ENCODE peak calls at places on chromosome 13, in ten cellular contexts. D is adrenal gland; S is uterus; Q is aorta; M is stimulated activated CD4-positive, alpha-beta T cell treated with anti-CD3 and anti-CD28 coated beads, Interleukin-1b, Interleukin-23, amount 100 ng/mL, for 24 hours; K is type B pancreatic cell; V is stomach; X is HS-27A; J is cardiac septum; C is progenitor cell of endocrine pancreas. E is an unnamed sample.

GRCh38 chr13:113460599-113460998 is 7.3 kb upstream of the ADPRHL1 start:
- DNase-seq in Q (no peak), C (no peak), D (no peak), X (no peak), V (no peak), J (no peak), M (no peak), S (no peak), K (no peak), E (no peak)

GRCh38 chr13:76833465-76833864 is 52.7 kb downstream of the KCTD12 start:
- DNase-seq in M (no peak), K (no peak), C (no peak), X (no peak), J (no peak), V (no peak), Q (no peak), S (no peak), D (no peak), E (peak)

GRCh38 chr13:110283661-110284516 is 23.1 kb downstream of the COL4A1 start:
- DNase-seq in Q (no peak), X (no peak), M (no peak), D (peak), S (no peak), V (no peak), C (no peak), K (no peak), J (no peak), E (no peak)

GRCh38 chr13:93736111-93736510 is 509.5 kb downstream of the GPC6 start:
- DNase-seq in K (no peak), Q (no peak), X (no peak), C (no peak), M (no peak), D (no peak), J (no peak), V (no peak), S (no peak), E (no peak)

GRCh38 chr13:43908156-43909126 is 28.7 kb downstream of the LACC1 start:
- DNase-seq in X (peak), V (no peak), Q (no peak), M (no peak), J (no peak), S (no peak), K (no peak), C (no peak), D (no peak), E (peak)

GRCh38 chr13:38879278-38879677 is 111.4 kb downstream of the STOML3 start:
- DNase-seq in D (no peak), M (no peak), S (no peak), C (no peak), K (no peak), V (no peak), J (no peak), Q (no peak), X (no peak), E (no peak)

GRCh38 chr13:20332361-20333096 is 100.4 kb upstream of the GJB6 start:
- DNase-seq in X (no peak), Q (no peak), D (no peak), C (no peak), V (no peak), S (no peak), M (no peak), J (no peak), K (no peak), E (no peak)

GRCh38 chr13:113744197-113745000 is 14.6 kb upstream of the TMEM255B start:
- DNase-seq in V (no peak), Q (peak), J (no peak), X (no peak), S (no peak), K (no peak), C (no peak), M (no peak), D (no peak), E (no peak)

GRCh38 chr13:94607056-94607455 is 5.4 kb downstream of the GPR180 start:
- DNase-seq in V (no peak), J (no peak), M (no peak), Q (no peak), X (no peak), C (no peak), D (no peak), K (no peak), S (no peak), E (no peak)

GRCh38 chr13:23500858-23501257 is 67.4 kb upstream of the SACS start:
- DNase-seq in Q (no peak), K (no peak), X (peak), J (no peak), V (no peak), C (no peak), D (no peak), M (no peak), S (no peak), E (no peak)

GRCh38 chr13:113364371-113364932 is 522 bp upstream of the GRTP1 start:
- DNase-seq in X (no peak), K (peak), M (no peak), V (no peak), J (no peak), S (peak), C (peak), Q (no peak), D (peak), E (peak)

GRCh38 chr13:48532146-48532472 is 771 bp downstream of the RCBTB2 start:
- DNase-seq in M (no peak), K (no peak), S (no peak), Q (no peak), X (peak), C (no peak), V (no peak), J (no peak), D (no peak), E (no peak)

E was measured in retina.